ENCODE peak calls at places on chromosomes 3 and 15, in four cellular contexts. One of them, this sample, is unnamed.

GRCh38 chr3:79491029-79491634 is 276.7 kb downstream of the ROBO1 start:
- DNase-seq in A549: no peak
- DNase-seq in endothelial cell of umbilical vein: no peak
- DNase-seq in esophagus squamous epithelium: no peak
- DNase-seq in this sample: no peak

GRCh38 chr3:196684548-196685407 is 27.3 kb downstream of the CEP19 start:
- DNase-seq in A549: peak; percentile 39
- DNase-seq in endothelial cell of umbilical vein: peak; percentile 61
- DNase-seq in esophagus squamous epithelium: no peak
- DNase-seq in this sample: peak; percentile 55

GRCh38 chr3:94654096-94654495 is 591.2 kb downstream of the NSUN3 start:
- DNase-seq in A549: no peak
- DNase-seq in endothelial cell of umbilical vein: no peak
- DNase-seq in esophagus squamous epithelium: no peak
- DNase-seq in this sample: no peak

GRCh38 chr3:181363231-181363630 is 348.5 kb upstream of the SOX2 start:
- DNase-seq in A549: no peak
- DNase-seq in endothelial cell of umbilical vein: no peak
- DNase-seq in esophagus squamous epithelium: no peak
- DNase-seq in this sample: no peak

GRCh38 chr15:74228723-74229081 is 7.4 kb upstream of the CCDC33 start:
- DNase-seq in A549: no peak
- DNase-seq in endothelial cell of umbilical vein: no peak
- DNase-seq in esophagus squamous epithelium: no peak
- DNase-seq in this sample: no peak

GRCh38 chr3:63933459-63933858 is 21.3 kb upstream of the SCAANT1 start:
- DNase-seq in A549: no peak
- DNase-seq in endothelial cell of umbilical vein: no peak
- DNase-seq in esophagus squamous epithelium: no peak
- DNase-seq in this sample: no peak

GRCh38 chr15:50828610-50829206 is 63.2 kb upstream of the SPPL2A start:
- DNase-seq in A549: peak; percentile 76
- DNase-seq in endothelial cell of umbilical vein: no peak
- DNase-seq in esophagus squamous epithelium: no peak
- DNase-seq in this sample: no peak

GRCh38 chr3:37526511-37526910 is 335.2 kb upstream of the CTDSPL start:
- DNase-seq in A549: no peak
- DNase-seq in endothelial cell of umbilical vein: no peak
- DNase-seq in esophagus squamous epithelium: no peak
- DNase-seq in this sample: no peak

GRCh38 chr3:99958177-99958912 is 140.7 kb downstream of the CMSS1 start:
- DNase-seq in A549: no peak
- DNase-seq in endothelial cell of umbilical vein: no peak
- DNase-seq in esophagus squamous epithelium: no peak
- DNase-seq in this sample: no peak

GRCh38 chr3:4493931-4494806 is 1.0 kb downstream of the ITPR1 start:
- DNase-seq in A549: peak; percentile 8
- DNase-seq in endothelial cell of umbilical vein: peak; percentile 46
- DNase-seq in esophagus squamous epithelium: no peak
- DNase-seq in this sample: no peak

GRCh38 chr3:145578465-145578864 is 582.5 kb downstream of the PLOD2 start:
- DNase-seq in A549: no peak
- DNase-seq in endothelial cell of umbilical vein: peak; percentile 9
- DNase-seq in esophagus squamous epithelium: no peak
- DNase-seq in this sample: no peak

GRCh38 chr3:14789640-14790285 is 29.0 kb upstream of the FGD5 start:
- DNase-seq in A549: no peak
- DNase-seq in endothelial cell of umbilical vein: no peak
- DNase-seq in esophagus squamous epithelium: no peak
- DNase-seq in this sample: peak; percentile 15

GRCh38 chr15:45612790-45613415 is 21.9 kb upstream of the SQOR start:
- DNase-seq in A549: no peak
- DNase-seq in endothelial cell of umbilical vein: peak; percentile 80
- DNase-seq in esophagus squamous epithelium: no peak
- DNase-seq in this sample: no peak

GRCh38 chr3:182139627-182140357 is 428.1 kb downstream of the SOX2 start:
- DNase-seq in A549: no peak
- DNase-seq in endothelial cell of umbilical vein: no peak
- DNase-seq in esophagus squamous epithelium: no peak
- DNase-seq in this sample: no peak

GRCh38 chr3:14351617-14352001 is 50.8 kb upstream of the SLC6A6 start:
- DNase-seq in A549: no peak
- DNase-seq in endothelial cell of umbilical vein: no peak
- DNase-seq in esophagus squamous epithelium: no peak
- DNase-seq in this sample: no peak

GRCh38 chr3:170420307-170420821 is 1.7 kb downstream of the CLDN11 start:
- DNase-seq in A549: no peak
- DNase-seq in endothelial cell of umbilical vein: peak; percentile 55
- DNase-seq in esophagus squamous epithelium: no peak
- DNase-seq in this sample: no peak

GRCh38 chr15:42385206-42385979 is 26.1 kb downstream of the CAPN3 start:
- DNase-seq in A549: peak; percentile 54
- DNase-seq in endothelial cell of umbilical vein: peak; percentile 59
- DNase-seq in esophagus squamous epithelium: no peak
- DNase-seq in this sample: no peak

GRCh38 chr3:156341831-156342416 is 213.0 kb downstream of the SSR3 start:
- DNase-seq in A549: no peak
- DNase-seq in endothelial cell of umbilical vein: no peak
- DNase-seq in esophagus squamous epithelium: no peak
- DNase-seq in this sample: no peak

GRCh38 chr15:78804391-78804792 is 6.9 kb downstream of the ADAMTS7 start:
- DNase-seq in A549: no peak
- DNase-seq in endothelial cell of umbilical vein: no peak
- DNase-seq in esophagus squamous epithelium: no peak
- DNase-seq in this sample: no peak

GRCh38 chr15:75172168-75172841 is 29.4 kb upstream of the C15orf39 start:
- DNase-seq in A549: no peak
- DNase-seq in endothelial cell of umbilical vein: no peak
- DNase-seq in esophagus squamous epithelium: no peak
- DNase-seq in this sample: no peak

GRCh38 chr3:184563569-184563925 is 2.0 kb downstream of the EPHB3 start:
- DNase-seq in A549: no peak
- DNase-seq in endothelial cell of umbilical vein: no peak
- DNase-seq in esophagus squamous epithelium: no peak
- DNase-seq in this sample: no peak

GRCh38 chr3:14383753-14384152 is 18.7 kb upstream of the SLC6A6 start:
- DNase-seq in A549: no peak
- DNase-seq in endothelial cell of umbilical vein: no peak
- DNase-seq in esophagus squamous epithelium: no peak
- DNase-seq in this sample: no peak

GRCh38 chr3:100082108-100082642 is 32.1 kb downstream of the FILIP1L start:
- DNase-seq in A549: no peak
- DNase-seq in endothelial cell of umbilical vein: no peak
- DNase-seq in esophagus squamous epithelium: no peak
- DNase-seq in this sample: no peak

GRCh38 chr3:33075996-33076395 is 20.9 kb downstream of the GLB1 start:
- DNase-seq in A549: no peak
- DNase-seq in endothelial cell of umbilical vein: no peak
- DNase-seq in esophagus squamous epithelium: no peak
- DNase-seq in this sample: no peak
- TF ChIP-seq POLR2A in A549: no peak
- TF ChIP-seq POLR2A in endothelial cell of umbilical vein: no peak
- TF ChIP-seq POLR2A in esophagus squamous epithelium: no peak
- TF ChIP-seq POLR2A in this sample: no peak

GRCh38 chr15:38059665-38060064 is 125.2 kb downstream of the TMCO5A start:
- DNase-seq in A549: no peak
- DNase-seq in endothelial cell of umbilical vein: no peak
- DNase-seq in esophagus squamous epithelium: no peak
- DNase-seq in this sample: no peak
- H3K27ac ChIP-seq in A549: no peak overlapping the region
- H3K27ac ChIP-seq in endothelial cell of umbilical vein: no peak overlapping the region
- H3K27ac ChIP-seq in esophagus squamous epithelium: no peak overlapping the region
- H3K27ac ChIP-seq in this sample: no peak overlapping the region

GRCh38 chr15:30903497-30904187 is at the start of gene FAN1:
- DNase-seq in A549: peak; percentile 92
- DNase-seq in endothelial cell of umbilical vein: peak; percentile 90
- DNase-seq in esophagus squamous epithelium: peak; percentile 32
- DNase-seq in this sample: peak; percentile 77
- TF ChIP-seq POLR2A in A549: peak; percentile 84
- TF ChIP-seq POLR2A in endothelial cell of umbilical vein: peak; percentile 74
- TF ChIP-seq POLR2A in esophagus squamous epithelium: peak; percentile 35
- TF ChIP-seq POLR2A in this sample: peak; percentile 66

DNA sequence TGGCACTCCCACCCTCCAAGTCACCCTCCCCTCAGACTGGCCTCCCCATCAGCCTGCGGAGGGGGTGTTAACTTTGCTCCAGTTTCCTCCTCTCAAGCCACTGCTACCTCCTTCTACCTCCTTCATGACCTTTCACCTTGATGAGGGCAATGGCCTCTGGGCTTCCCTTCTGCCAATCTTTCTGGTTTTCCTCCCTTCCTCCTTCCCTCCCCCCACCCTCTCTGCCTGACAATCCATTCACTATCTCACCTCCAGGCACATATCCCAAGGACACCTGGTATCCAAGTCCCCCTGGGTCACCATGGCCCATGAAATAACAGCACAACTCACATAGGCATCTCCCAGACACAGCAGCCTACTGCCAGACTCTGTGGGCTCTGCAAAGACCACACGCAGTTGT is 80.0 kb downstream of the WWTR1 start:
- DNase-seq in A549: no peak
- DNase-seq in endothelial cell of umbilical vein: no peak
- DNase-seq in esophagus squamous epithelium: no peak
- DNase-seq in this sample: no peak
- H3K27ac ChIP-seq in A549: peak overlapping the region; percentile 94
- H3K27ac ChIP-seq in endothelial cell of umbilical vein: peak overlapping the region; percentile 91
- H3K27ac ChIP-seq in esophagus squamous epithelium: peak overlapping the region; percentile 30
- H3K27ac ChIP-seq in this sample: no peak overlapping the region

DNA sequence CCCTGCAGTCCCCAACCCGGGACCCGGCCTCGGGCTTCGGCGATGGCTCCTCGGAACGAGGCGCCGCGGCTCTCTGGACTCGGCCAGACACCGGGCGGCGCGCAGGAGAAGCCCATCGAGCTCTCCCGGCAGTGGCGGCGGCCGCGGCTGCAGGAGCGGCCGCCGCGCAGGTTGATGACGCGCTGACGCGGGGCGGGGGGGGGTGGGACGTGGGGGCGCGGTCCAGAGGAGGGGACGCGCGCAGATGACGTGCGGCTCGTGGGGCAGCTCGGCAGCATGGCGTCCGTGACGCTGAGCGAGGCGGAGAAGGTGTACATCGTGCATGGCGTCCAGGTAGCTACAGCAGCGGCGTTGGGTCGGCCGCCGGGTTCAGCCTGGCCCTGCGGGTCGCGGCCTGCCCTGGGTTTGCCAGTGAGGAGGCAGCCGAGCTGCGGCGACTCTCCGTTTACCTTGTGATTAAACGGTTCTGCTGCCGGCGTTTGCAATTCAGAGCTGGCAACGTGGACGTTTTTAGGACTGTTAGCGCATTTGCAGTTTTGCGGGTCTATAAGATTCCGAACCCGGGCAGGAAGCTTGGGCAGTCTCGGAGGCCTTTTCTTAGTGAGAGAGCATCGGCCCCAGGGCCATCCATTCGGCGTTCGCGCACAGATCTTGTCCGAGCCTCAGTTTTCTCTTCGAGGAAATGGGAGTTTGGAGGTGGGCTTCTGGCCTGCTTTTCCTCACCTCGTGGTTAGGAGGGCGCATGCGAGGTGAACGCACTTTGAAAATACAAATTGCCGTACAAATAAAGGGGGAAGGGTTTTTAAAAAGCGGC is at the start of the genes EXOSC7 and ZDHHC3:
- DNase-seq in A549: peak; percentile 85
- DNase-seq in endothelial cell of umbilical vein: peak; percentile 85
- DNase-seq in esophagus squamous epithelium: peak; percentile 55
- DNase-seq in this sample: peak; percentile 96
- TF ChIP-seq POLR2A in A549: peak; percentile 95
- TF ChIP-seq POLR2A in endothelial cell of umbilical vein: peak; percentile 70
- TF ChIP-seq POLR2A in esophagus squamous epithelium: peak; percentile 63
- TF ChIP-seq POLR2A in this sample: peak; percentile 74

GRCh38 chr15:48555244-48555804 is 90.2 kb downstream of the FBN1 start:
- DNase-seq in A549: no peak
- DNase-seq in endothelial cell of umbilical vein: peak; percentile 51
- DNase-seq in esophagus squamous epithelium: no peak
- DNase-seq in this sample: no peak

GRCh38 chr15:48556159-48556897 is 89.2 kb downstream of the FBN1 start:
- DNase-seq in A549: no peak
- DNase-seq in endothelial cell of umbilical vein: no peak
- DNase-seq in esophagus squamous epithelium: no peak
- DNase-seq in this sample: no peak

GRCh38 chr15:48554112-48554511 is 91.4 kb downstream of the FBN1 start:
- DNase-seq in A549: no peak
- DNase-seq in endothelial cell of umbilical vein: no peak
- DNase-seq in esophagus squamous epithelium: no peak
- DNase-seq in this sample: no peak

GRCh38 chr15:48550822-48551525 is 94.5 kb downstream of the FBN1 start:
- DNase-seq in A549: no peak
- DNase-seq in endothelial cell of umbilical vein: no peak
- DNase-seq in esophagus squamous epithelium: no peak
- DNase-seq in this sample: no peak

GRCh38 chr15:48553559-48553958 is 92.0 kb downstream of the FBN1 start:
- DNase-seq in A549: no peak
- DNase-seq in endothelial cell of umbilical vein: peak; percentile 61
- DNase-seq in esophagus squamous epithelium: no peak
- DNase-seq in this sample: no peak
- H3K27ac ChIP-seq in A549: no peak overlapping the region
- H3K27ac ChIP-seq in endothelial cell of umbilical vein: peak overlapping the region; percentile 11
- H3K27ac ChIP-seq in esophagus squamous epithelium: peak overlapping the region; percentile 36
- H3K27ac ChIP-seq in this sample: no peak overlapping the region